ENCODE peak calls at places on chromosomes 7 and 10, in six cellular contexts. R, C, N, J, Q and O are unnamed samples.

GRCh38 chr7:104845541-104845940 is 168.5 kb upstream of the KMT2E start:
- DNase-seq in R (no peak), J (no peak), Q (no peak), C (no peak), N (no peak), O (no peak)

GRCh38 chr10:87961314-87961713 is 97.9 kb downstream of the PTEN start:
- DNase-seq in Q (peak), C (no peak), J (no peak), R (no peak), N (peak), O (no peak)

GRCh38 chr7:37095122-37095521 is 353.5 kb downstream of the ELMO1 start:
- DNase-seq in C (no peak), N (no peak), Q (no peak), R (no peak), J (no peak), O (no peak)

GRCh38 chr7:50356945-50357268 is 52.4 kb downstream of the IKZF1 start:
- DNase-seq in J (no peak), N (no peak), Q (no peak), C (no peak), R (no peak), O (no peak)

GRCh38 chr7:150451097-150451793 is 815 bp downstream of the GIMAP8 start:
- DNase-seq in J (no peak), R (peak), Q (no peak), C (no peak), N (no peak), O (no peak)

GRCh38 chr10:104680467-104681401 is 39.6 kb downstream of the SORCS3 start:
- DNase-seq in C (peak), R (no peak), N (no peak), Q (no peak), J (peak), O (no peak)

GRCh38 chr7:155584763-155585531 is 38.6 kb upstream of the CNPY1 start:
- DNase-seq in Q (peak), R (peak), J (peak), C (no peak), N (peak), O (no peak)

GRCh38 chr10:28661035-28661434 is 16.3 kb upstream of the BAMBI start:
- DNase-seq in C (no peak), Q (peak), N (peak), J (no peak), R (no peak), O (no peak)

GRCh38 chr7:157495177-157495553 is 158.4 kb downstream of the DNAJB6 start:
- DNase-seq in J (no peak), R (no peak), Q (no peak), C (no peak), N (no peak), O (no peak)

GRCh38 chr7:158680754-158681153 is 23.9 kb downstream of the NCAPG2 start:
- DNase-seq in R (no peak), N (no peak), C (no peak), J (no peak), Q (no peak), O (no peak)

GRCh38 chr10:121873236-121873635 is 54.6 kb downstream of the ATE1 start:
- DNase-seq in R (no peak), J (no peak), Q (no peak), C (no peak), N (no peak), O (no peak)

GRCh38 chr10:36349445-36350063 is 707.5 kb upstream of the FZD8 start:
- DNase-seq in Q (no peak), C (peak), R (no peak), J (no peak), N (peak), O (no peak)

GRCh38 chr7:157525501-157525915 is 188.7 kb downstream of the DNAJB6 start:
- DNase-seq in N (no peak), C (no peak), J (no peak), Q (no peak), R (no peak), O (no peak)

GRCh38 chr10:34648919-34649318 is 166.2 kb downstream of the PARD3 start:
- DNase-seq in Q (no peak), N (no peak), C (no peak), J (no peak), R (no peak), O (no peak)

GRCh38 chr10:88820990-88821389 is 18.5 kb downstream of the LIPM start:
- DNase-seq in Q (peak), N (peak), C (no peak), J (no peak), R (no peak), O (no peak)

GRCh38 chr10:100568937-100569336 is 33.2 kb downstream of the HIF1AN start:
- DNase-seq in R (no peak), Q (no peak), J (no peak), C (no peak), N (no peak), O (no peak)

GRCh38 chr7:38245409-38245982 is 27.9 kb downstream of the TARP start:
- DNase-seq in R (no peak), C (no peak), J (no peak), N (no peak), Q (no peak), O (no peak)

DNA sequence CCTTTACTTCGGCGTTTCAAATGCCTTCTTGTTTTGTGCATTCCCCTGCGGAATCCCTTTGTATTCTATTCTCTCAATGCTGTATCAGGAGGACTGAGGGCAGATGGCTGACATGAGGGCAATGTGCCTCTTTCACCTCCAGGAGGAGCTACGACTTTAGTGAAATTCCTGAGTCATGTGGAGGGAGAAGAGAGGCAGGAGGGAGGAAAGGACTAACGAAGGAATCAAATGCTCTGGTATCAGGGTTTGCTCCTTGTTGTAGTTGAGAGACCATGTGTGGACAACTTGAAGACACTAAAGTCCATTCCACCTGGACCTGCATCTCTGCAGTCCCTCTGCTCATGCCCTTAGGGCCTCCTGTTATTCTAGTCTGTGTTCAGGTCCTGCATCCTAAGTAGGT is 40.2 kb upstream of the PRSS58 start:
- DNase-seq in N (peak), Q (peak), J (no peak), R (no peak), C (peak), O (no peak)
- TF ChIP-seq CTCF in N (peak), Q (peak), J (no peak), R (no peak), C (peak), O (peak)

DNA sequence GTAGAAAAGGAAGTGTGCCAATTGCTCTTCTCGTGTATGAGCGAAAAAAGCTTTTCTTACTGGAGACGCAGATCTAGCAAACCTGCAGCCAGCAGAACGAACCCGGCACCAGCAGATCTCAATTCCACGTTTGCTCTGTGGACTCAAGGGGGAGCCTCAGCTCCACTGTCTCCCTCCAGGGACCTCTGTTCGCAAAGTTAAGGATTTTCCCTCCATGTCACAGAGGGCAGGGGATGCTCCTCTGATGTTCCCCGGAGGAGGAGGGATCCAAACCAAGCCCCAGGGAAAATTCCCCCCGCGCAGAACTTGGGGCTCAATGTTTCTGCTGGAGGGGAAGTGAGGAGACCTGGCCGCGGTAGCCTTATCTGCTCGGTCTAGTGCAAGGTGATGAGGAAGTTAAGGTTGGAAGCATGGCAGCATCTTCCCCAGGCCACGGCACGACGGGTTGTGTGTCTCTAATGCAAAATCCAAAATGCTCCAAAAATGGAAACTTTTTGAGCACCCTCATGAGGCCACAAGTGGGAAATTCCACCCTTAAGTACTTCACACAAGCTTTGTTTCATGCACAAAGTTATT is 9.0 kb downstream of the IQCE start:
- DNase-seq in R (no peak), C (peak), Q (peak), J (peak), N (peak), O (no peak)
- TF ChIP-seq CTCF in R (peak), C (peak), Q (no peak), J (no peak), N (peak), O (peak)

GRCh38 chr10:76299501-76299900 is 868.1 kb downstream of the LRMDA start:
- DNase-seq in R (no peak), N (no peak), J (no peak), Q (no peak), C (no peak), O (no peak)

GRCh38 chr10:76302491-76302890 is 871.1 kb downstream of the LRMDA start:
- DNase-seq in C (no peak), J (no peak), R (no peak), N (no peak), Q (no peak), O (no peak)

GRCh38 chr10:76302936-76303656 is 871.7 kb downstream of the LRMDA start:
- DNase-seq in C (peak), N (peak), R (peak), Q (no peak), J (peak), O (no peak)

GRCh38 chr10:76303682-76304316 is 872.4 kb downstream of the LRMDA start:
- DNase-seq in Q (peak), J (peak), C (peak), N (peak), R (peak), O (peak)

GRCh38 chr10:76301950-76302349 is 870.5 kb downstream of the LRMDA start:
- DNase-seq in C (no peak), Q (peak), R (no peak), J (no peak), N (peak), O (no peak)
- TF ChIP-seq CTCF in C (peak), Q (no peak), R (no peak), J (no peak), N (peak), O (peak)

GRCh38 chr7:134695321-134695860 is 48.7 kb downstream of the BPGM start:
- DNase-seq in C (no peak), J (peak), R (no peak), N (peak), Q (no peak), O (no peak)

GRCh38 chr7:134694767-134695166 is 48.1 kb downstream of the BPGM start:
- DNase-seq in N (no peak), Q (no peak), J (no peak), R (no peak), C (no peak), O (no peak)

GRCh38 chr7:134693256-134693655 is 46.6 kb downstream of the BPGM start:
- DNase-seq in J (peak), R (peak), C (no peak), N (peak), Q (peak), O (no peak)

GRCh38 chr7:134696261-134696660 is 49.6 kb downstream of the BPGM start:
- DNase-seq in C (no peak), N (no peak), R (no peak), J (no peak), Q (no peak), O (no peak)

DNA sequence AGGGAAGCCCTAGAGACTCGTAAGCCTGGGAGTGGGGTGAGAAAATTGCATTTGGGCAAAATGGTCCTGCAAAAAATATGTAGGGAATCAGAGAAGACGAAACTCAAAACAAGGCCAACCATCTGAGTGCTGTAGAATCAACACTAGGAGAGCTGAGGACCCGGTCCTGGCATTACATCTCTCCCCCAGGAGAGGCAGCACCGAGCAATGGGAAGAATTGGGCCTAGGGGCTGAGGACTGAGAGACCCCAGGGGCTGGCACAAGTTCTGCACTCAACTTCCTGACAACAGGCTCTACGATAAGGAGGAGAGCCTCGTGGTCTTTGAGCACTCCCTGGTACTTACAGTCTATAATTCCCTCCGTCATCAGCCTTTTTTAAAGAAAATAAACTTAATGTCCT is 47.6 kb downstream of the BPGM start:
- DNase-seq in Q (no peak), J (no peak), N (no peak), R (no peak), C (peak), O (no peak)
- TF ChIP-seq CTCF in Q (peak), J (no peak), N (peak), R (peak), C (peak), O (no peak)

GRCh38 chr7:30702200-30702599 is 19.9 kb upstream of the CRHR2 start:
- DNase-seq in R (no peak), J (no peak), C (no peak), N (no peak), Q (peak), O (no peak)
- TF ChIP-seq CTCF in R (no peak), J (no peak), C (peak), N (peak), Q (no peak), O (no peak)

GRCh38 chr7:1640376-1641172 is 29.5 kb upstream of the ELFN1 start:
- DNase-seq in C (no peak), J (no peak), R (no peak), N (no peak), Q (no peak), O (no peak)
- TF ChIP-seq CTCF in C (peak), J (no peak), R (no peak), N (no peak), Q (no peak), O (peak)